ENCODE peak calls at places on chromosomes 12 and 14, in eight cellular contexts. D is adrenal gland; B is left ventricle myocardium inferior; Q is tibial artery; E is adipocyte; L is IMR-90; P is Peyer's patch; U is CD8-positive, alpha-beta memory T cell. T is an unnamed sample.
A peak's percentile ranks its signal among the peaks of the same experiment; 100 is the strongest.

GRCh38 chr14:77059276-77059934 is 30.9 kb upstream of the IRF2BPL start:
- DNase-seq in B (no peak), L (peak; percentile 91), E (peak; percentile 65), Q (no peak), D (peak; percentile 47), U (no peak), P (no peak), T (peak; percentile 47)

GRCh38 chr14:70514168-70515069 is 20.4 kb downstream of the ADAM20 start:
- DNase-seq in P (no peak), B (no peak), D (no peak), L (no peak), U (no peak), E (no peak), Q (no peak), T (no peak)

GRCh38 chr14:93976477-93977057 is at the start of gene ASB2:
- DNase-seq in L (peak; percentile 52), E (no peak), U (no peak), Q (peak; percentile 80), P (no peak), D (no peak), B (no peak), T (no peak)

GRCh38 chr12:110853856-110854255 is 7.1 kb downstream of the CCDC63 start:
- DNase-seq in L (no peak), Q (no peak), U (no peak), E (no peak), D (no peak), P (no peak), B (no peak), T (no peak)

GRCh38 chr14:65333926-65334687 is 78.4 kb upstream of the FUT8 start:
- DNase-seq in E (peak; percentile 93), L (peak; percentile 86), D (no peak), Q (no peak), U (no peak), P (peak; percentile 74), B (peak; percentile 30), T (no peak)

GRCh38 chr12:132162508-132163031 is 18.3 kb downstream of the NOC4L start:
- DNase-seq in Q (peak; percentile 80), B (no peak), P (no peak), L (peak; percentile 77), D (peak; percentile 26), E (peak; percentile 95), U (no peak), T (peak; percentile 80)

GRCh38 chr14:101879212-101880015 is 85.0 kb upstream of the DYNC1H1 start:
- DNase-seq in D (no peak), Q (no peak), L (no peak), P (no peak), U (no peak), E (no peak), B (no peak), T (peak; percentile 58)

GRCh38 chr14:59301354-59301753 is 112.9 kb downstream of the DAAM1 start:
- DNase-seq in P (peak; percentile 66), Q (no peak), E (no peak), D (no peak), L (no peak), U (no peak), B (no peak), T (no peak)

GRCh38 chr12:95218852-95219171 is 1.2 kb downstream of the VEZT start:
- DNase-seq in U (peak; percentile 21), Q (no peak), E (peak; percentile 42), P (peak; percentile 61), B (no peak), L (no peak), D (no peak), T (peak; percentile 26)

GRCh38 chr12:10405294-10405693 is 4.3 kb downstream of the KLRC4 start:
- DNase-seq in B (no peak), D (no peak), U (no peak), L (no peak), E (no peak), Q (no peak), P (no peak), T (no peak)

GRCh38 chr12:90043264-90043663 is 334.6 kb upstream of the ATP2B1 start:
- DNase-seq in E (peak; percentile 66), P (no peak), D (no peak), Q (no peak), U (no peak), L (peak; percentile 72), B (no peak), T (no peak)

GRCh38 chr12:3004655-3005565 is 45.7 kb downstream of the TEAD4 start:
- DNase-seq in Q (no peak), D (no peak), U (no peak), E (no peak), B (no peak), P (no peak), L (no peak), T (no peak)

GRCh38 chr14:92040431-92041040 is 677 bp upstream of the TRIP11 start:
- DNase-seq in D (no peak), U (no peak), Q (no peak), P (no peak), E (peak; percentile 50), B (no peak), L (peak; percentile 61), T (no peak)

GRCh38 chr14:59415836-59416620 is 49.2 kb downstream of the GPR135 start:
- DNase-seq in P (no peak), L (no peak), D (no peak), U (no peak), B (no peak), E (no peak), Q (no peak), T (no peak)

GRCh38 chr14:63432888-63433552 is 110.2 kb downstream of the PPP2R5E start:
- DNase-seq in D (no peak), Q (no peak), B (no peak), E (no peak), U (no peak), P (no peak), L (no peak), T (no peak)

GRCh38 chr14:49946320-49947141 is 53.6 kb downstream of the ARF6 start:
- DNase-seq in B (no peak), D (no peak), P (no peak), Q (peak; percentile 43), E (peak; percentile 71), L (peak; percentile 68), U (no peak), T (no peak)

GRCh38 chr14:95236221-95236620 is 78.9 kb upstream of the DICER1 start:
- DNase-seq in Q (no peak), D (no peak), L (no peak), E (no peak), U (no peak), P (no peak), B (no peak), T (peak; percentile 71)

GRCh38 chr14:52735921-52736489 is 6.0 kb downstream of the STYX start:
- DNase-seq in Q (no peak), P (no peak), U (no peak), L (peak; percentile 1), D (no peak), B (no peak), E (no peak), T (no peak)

GRCh38 chr14:52738409-52738808 is 8.4 kb downstream of the STYX start:
- DNase-seq in B (no peak), L (no peak), D (no peak), U (no peak), P (no peak), E (no peak), Q (no peak), T (no peak)

GRCh38 chr14:52741865-52742264 is 11.9 kb downstream of the STYX start:
- DNase-seq in U (peak; percentile 13), P (no peak), E (no peak), L (peak; percentile 0), B (no peak), D (no peak), Q (no peak), T (no peak)

GRCh38 chr14:52740751-52741150 is 10.8 kb downstream of the STYX start:
- DNase-seq in B (no peak), Q (no peak), L (no peak), U (no peak), D (no peak), E (no peak), P (no peak), T (no peak)
- H3K4me1 ChIP-seq in B (peaks cover 43% of the 10 kb centered on the region), Q (no peaks in the 10 kb centered on the region), L (peaks cover 6% of the 10 kb centered on the region), U (peaks cover 90% of the 10 kb centered on the region), D (peaks cover 5% of the 10 kb centered on the region), E (peaks cover 15% of the 10 kb centered on the region), P (no peaks in the 10 kb centered on the region), T (no peaks in the 10 kb centered on the region)

DNA sequence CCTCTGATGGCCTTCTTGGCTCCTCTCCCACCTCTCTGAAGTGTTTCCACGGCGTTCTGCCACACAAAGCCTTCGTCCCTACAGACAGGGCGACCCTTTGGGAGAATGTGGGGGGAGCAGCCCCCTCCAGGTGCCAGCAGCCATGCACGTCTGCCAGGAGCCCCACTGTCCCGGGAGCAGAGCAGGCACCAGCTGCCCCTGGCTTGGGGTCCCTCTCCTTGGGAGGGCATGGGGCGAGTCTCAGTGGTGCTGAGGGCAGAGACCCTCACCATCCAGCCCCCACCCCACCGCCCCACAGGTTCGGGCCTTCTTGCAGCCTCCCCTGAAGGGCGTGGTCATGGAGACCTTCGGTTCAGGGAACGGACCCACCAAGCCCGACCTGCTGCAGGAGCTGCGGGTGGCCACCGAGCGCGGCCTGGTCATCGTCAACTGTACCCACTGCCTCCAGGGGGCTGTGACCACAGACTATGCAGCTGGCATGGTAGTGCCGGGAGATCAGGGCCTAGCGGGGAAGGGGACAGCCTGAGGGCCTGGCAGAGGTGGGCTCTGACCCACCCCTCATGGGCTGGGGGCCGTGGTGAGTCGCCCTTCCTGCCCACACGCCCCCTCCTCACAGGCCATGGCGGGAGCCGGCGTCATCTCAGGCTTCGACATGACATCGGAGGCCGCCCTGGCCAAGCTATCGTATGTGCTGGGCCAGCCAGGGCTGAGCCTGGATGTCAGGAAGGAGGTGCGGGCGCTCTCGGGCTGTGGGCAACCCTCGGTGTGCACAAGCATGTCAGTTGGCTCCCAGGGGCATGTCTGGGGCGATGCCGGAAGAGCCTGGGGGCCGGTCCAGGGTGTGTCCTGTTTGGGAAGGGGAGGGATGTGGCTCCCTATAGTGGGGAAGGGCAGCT is 18.8 kb downstream of the ASPG start:
- DNase-seq in P (no peak), L (no peak), U (no peak), B (peak; percentile 10), Q (peak; percentile 57), E (no peak), D (no peak), T (peak; percentile 16)
- H3K4me1 ChIP-seq in P (peaks cover 20% of the 10 kb centered on the region), L (no peaks in the 10 kb centered on the region), U (no peaks in the 10 kb centered on the region), B (peaks cover 7% of the 10 kb centered on the region), Q (no peaks in the 10 kb centered on the region), E (no peaks in the 10 kb centered on the region), D (no peaks in the 10 kb centered on the region), T (no peaks in the 10 kb centered on the region)

DNA sequence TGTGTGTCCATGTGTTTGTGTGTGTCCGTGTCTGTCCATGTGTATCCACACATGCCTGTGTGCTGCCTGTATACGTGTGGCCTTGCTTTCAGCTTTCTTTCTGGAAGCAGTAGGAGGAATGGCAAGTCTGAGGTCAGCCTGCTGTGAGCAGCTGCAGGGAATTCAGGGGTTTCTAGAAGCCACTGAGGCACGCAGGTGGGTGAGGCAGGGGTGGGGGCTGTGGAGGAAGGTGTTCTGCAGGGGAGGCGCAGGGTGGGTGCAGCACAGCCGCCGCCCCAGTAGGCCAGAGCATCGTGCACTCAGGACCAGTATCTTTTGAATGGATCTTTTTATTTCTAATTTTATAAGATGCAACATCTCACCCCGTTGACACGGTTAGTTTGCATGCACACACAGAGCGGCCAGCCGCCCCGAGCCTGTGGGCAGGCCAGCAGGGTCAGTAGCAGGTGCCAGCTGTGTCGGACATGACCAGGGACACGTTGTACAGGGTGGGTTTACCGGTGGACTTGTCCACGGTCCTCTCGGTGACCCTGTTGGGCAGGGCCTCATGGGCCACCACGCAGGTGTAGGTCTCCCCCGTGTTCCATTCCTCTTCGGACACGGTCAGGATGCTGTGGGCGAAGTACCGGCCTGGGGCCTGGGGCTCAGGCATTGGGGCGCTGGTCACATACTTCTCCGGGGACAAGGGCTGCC is 327.7 kb downstream of the TMEM121 start:
- DNase-seq in E (no peak), D (no peak), P (peak; percentile 32), Q (no peak), U (no peak), B (peak; percentile 5), L (no peak), T (no peak)
- H3K4me1 ChIP-seq in E (no peaks in the 10 kb centered on the region), D (no peaks in the 10 kb centered on the region), P (no peaks in the 10 kb centered on the region), Q (no peaks in the 10 kb centered on the region), U (peaks cover 27% of the 10 kb centered on the region), B (no peaks in the 10 kb centered on the region), L (no peaks in the 10 kb centered on the region), T (no peaks in the 10 kb centered on the region)

GRCh38 chr12:84113666-84114065 is 798.9 kb downstream of the SLC6A15 start:
- DNase-seq in Q (no peak), P (no peak), B (no peak), E (no peak), U (no peak), L (peak; percentile 4), D (no peak), T (no peak)
- H3K4me1 ChIP-seq in Q (no peaks in the 10 kb centered on the region), P (no peaks in the 10 kb centered on the region), B (no peaks in the 10 kb centered on the region), E (no peaks in the 10 kb centered on the region), U (no peaks in the 10 kb centered on the region), L (no peaks in the 10 kb centered on the region), D (no peaks in the 10 kb centered on the region), T (no peaks in the 10 kb centered on the region)

T was measured in right cardiac atrium.